ENCODE peak calls at places on chromosomes 6 and 20, in nine cellular contexts. B, T, S, J, Y, O, E, L and I are unnamed samples.

GRCh38 chr6:8803181-8803760 is 367.9 kb upstream of the SLC35B3 start:
- DNase-seq in J (no peak), B (no peak), T (no peak), O (no peak), L (no peak), E (no peak), S (peak), Y (no peak), I (no peak)

GRCh38 chr6:39225946-39226437 is 3.3 kb downstream of the KCNK5 start:
- DNase-seq in B (no peak), O (peak), T (peak), Y (no peak), L (no peak), E (no peak), S (no peak), J (no peak), I (no peak)

GRCh38 chr20:32574296-32575226 is 10.6 kb downstream of the NOL4L start:
- DNase-seq in Y (no peak), J (no peak), B (no peak), S (peak), O (peak), T (peak), L (no peak), E (no peak), I (peak)

GRCh38 chr20:50762435-50763201 is 31.2 kb downstream of the PARD6B start:
- DNase-seq in O (no peak), B (no peak), S (no peak), E (no peak), J (no peak), T (peak), L (peak), Y (peak), I (peak)

GRCh38 chr6:44234101-44235090 is 11.0 kb downstream of the SLC29A1 start:
- DNase-seq in B (no peak), O (no peak), E (no peak), J (no peak), S (no peak), T (no peak), L (peak), Y (peak), I (peak)

GRCh38 chr20:1333462-1334369 is 4.8 kb upstream of the SDCBP2 start:
- DNase-seq in E (no peak), T (peak), B (no peak), O (no peak), Y (no peak), L (no peak), S (no peak), J (no peak), I (no peak)

GRCh38 chr20:57124800-57125399 is 141.5 kb downstream of the BMP7 start:
- DNase-seq in L (no peak), E (no peak), T (no peak), Y (no peak), O (no peak), J (no peak), S (no peak), B (no peak), I (no peak)

GRCh38 chr6:150934380-150934779 is 68.9 kb downstream of the MTHFD1L start:
- DNase-seq in B (no peak), Y (no peak), L (no peak), O (no peak), T (no peak), E (no peak), J (no peak), S (no peak), I (no peak)

GRCh38 chr6:93581371-93581770 is 162.0 kb upstream of the EPHA7 start:
- DNase-seq in J (no peak), L (no peak), B (no peak), Y (no peak), O (no peak), E (no peak), S (peak), T (no peak), I (no peak)

GRCh38 chr6:15608406-15608805 is 54.4 kb downstream of the DTNBP1 start:
- DNase-seq in S (no peak), T (no peak), E (no peak), J (no peak), B (peak), L (no peak), Y (no peak), O (no peak), I (no peak)

GRCh38 chr6:135534773-135535380 is 37.3 kb upstream of the AHI1 start:
- DNase-seq in L (no peak), T (no peak), J (no peak), Y (no peak), E (no peak), O (no peak), S (no peak), B (no peak), I (no peak)